ENCODE peak calls at places on chromosomes 13 and 19, in seven cellular contexts. O is lung; N is fibroblast of pulmonary artery; U is BE2C; Z is effector memory CD4-positive, alpha-beta T cell; S is IMR-90; P is Peyer's patch. M is an unnamed sample.

GRCh38 chr19:35545855-35546381 is 492 bp downstream of the TMEM147 start:
- DNase-seq in U (peak; percentile 44), Z (peak; percentile 32), O (peak; percentile 54), P (peak; percentile 55), N (no peak), S (no peak), M (no peak)

GRCh38 chr19:7862413-7862951 is 11.7 kb downstream of the PRR36 start:
- DNase-seq in Z (peak; percentile 67), S (peak; percentile 34), O (peak; percentile 73), P (peak; percentile 84), U (peak; percentile 97), N (peak; percentile 46), M (peak; percentile 29)

GRCh38 chr19:2270157-2270571 is 11.8 kb downstream of the PEAK3 start:
- DNase-seq in O (peak; percentile 69), S (no peak), U (peak; percentile 42), P (peak; percentile 67), Z (peak; percentile 45), N (no peak), M (no peak)

GRCh38 chr19:36115453-36116343 is at the start of gene TBCB:
- DNase-seq in P (peak; percentile 95), O (peak; percentile 91), Z (peak; percentile 87), S (peak; percentile 28), N (peak; percentile 25), U (no peak), M (no peak)

GRCh38 chr13:98648676-98649075 is 71.8 kb upstream of the STK24 start:
- DNase-seq in O (no peak), U (no peak), S (no peak), Z (no peak), P (peak; percentile 55), N (no peak), M (no peak)

GRCh38 chr19:46529622-46530451 is 34.2 kb upstream of the PNMA8B start:
- DNase-seq in S (peak; percentile 54), P (peak; percentile 85), N (peak; percentile 73), O (peak; percentile 67), Z (peak; percentile 68), U (peak; percentile 72), M (peak; percentile 55)

GRCh38 chr13:102310691-102311432 is 91.0 kb downstream of the FGF14 start:
- DNase-seq in N (no peak), Z (no peak), O (no peak), U (no peak), P (peak; percentile 47), S (no peak), M (no peak)

GRCh38 chr19:14686411-14686810 is 3.4 kb upstream of the ZNF333 start:
- DNase-seq in P (no peak), O (no peak), N (peak; percentile 42), S (peak; percentile 9), U (peak; percentile 19), Z (peak; percentile 8), M (peak; percentile 35)

GRCh38 chr19:16467581-16467980 is 4.2 kb downstream of the EPS15L1 start:
- DNase-seq in Z (no peak), P (no peak), U (no peak), N (no peak), O (no peak), S (no peak), M (no peak)

GRCh38 chr19:2235026-2235395 is 1.1 kb downstream of the PLEKHJ1 start:
- DNase-seq in Z (no peak), N (no peak), P (no peak), S (no peak), O (no peak), U (no peak), M (peak; percentile 6)

GRCh38 chr13:113559061-113559460 is 25.5 kb upstream of the TFDP1 start:
- DNase-seq in O (peak; percentile 15), P (no peak), U (no peak), Z (no peak), S (no peak), N (no peak), M (no peak)

GRCh38 chr13:34878354-34878753 is 63.7 kb upstream of the NBEA start:
- DNase-seq in S (no peak), N (no peak), U (no peak), P (no peak), O (no peak), Z (no peak), M (no peak)

GRCh38 chr13:103250071-103250470 is 183.9 kb upstream of the SLC10A2 start:
- DNase-seq in S (no peak), N (no peak), U (no peak), P (no peak), O (no peak), Z (no peak), M (no peak)

GRCh38 chr19:50344661-50345318 is 15.6 kb upstream of the KCNC3 start:
- DNase-seq in Z (no peak), S (no peak), U (no peak), P (peak; percentile 86), O (no peak), N (no peak), M (no peak)

GRCh38 chr13:57925250-57925649 is 293.7 kb downstream of the PCDH17 start:
- DNase-seq in O (no peak), N (peak; percentile 8), U (no peak), Z (no peak), S (no peak), P (no peak), M (peak; percentile 35)

GRCh38 chr13:22126433-22127021 is 455.7 kb downstream of the FGF9 start:
- DNase-seq in Z (no peak), N (no peak), P (no peak), S (no peak), O (no peak), U (no peak), M (no peak)

GRCh38 chr13:52348081-52348480 is 57.9 kb downstream of the THSD1 start:
- DNase-seq in Z (no peak), S (peak; percentile 88), U (no peak), O (no peak), N (peak; percentile 95), P (no peak), M (peak; percentile 21)

GRCh38 chr19:47523473-47523872 is 8.6 kb upstream of the NAPA start:
- DNase-seq in P (no peak), Z (no peak), S (no peak), N (no peak), U (peak; percentile 78), O (no peak), M (no peak)

GRCh38 chr13:47480941-47481340 is 520.1 kb downstream of the SUCLA2 start:
- DNase-seq in S (no peak), P (no peak), U (no peak), O (no peak), N (no peak), Z (no peak), M (no peak)

GRCh38 chr19:2758601-2759313 is 18.9 kb upstream of the SLC39A3 start:
- DNase-seq in Z (no peak), P (no peak), O (no peak), N (no peak), U (no peak), S (no peak), M (no peak)

GRCh38 chr19:11578342-11579142 is 1.1 kb upstream of the ACP5 start:
- DNase-seq in N (no peak), P (peak; percentile 75), S (no peak), Z (peak; percentile 18), O (peak; percentile 72), U (no peak), M (no peak)

GRCh38 chr19:11574689-11575088 is 2.8 kb downstream of the ACP5 start:
- DNase-seq in P (peak; percentile 68), U (no peak), O (no peak), Z (no peak), N (no peak), S (no peak), M (no peak)

GRCh38 chr19:11576186-11576585 is 1.3 kb downstream of the ACP5 start:
- DNase-seq in S (no peak), O (no peak), Z (no peak), N (no peak), U (no peak), P (no peak), M (no peak)

GRCh38 chr19:11580665-11581418 is 3.4 kb upstream of the ACP5 start:
- DNase-seq in S (peak; percentile 8), P (no peak), N (peak; percentile 28), U (no peak), O (no peak), Z (no peak), M (peak; percentile 24)

GRCh38 chr19:11577451-11578341 is at the start of gene ACP5:
- DNase-seq in S (no peak), P (no peak), U (peak; percentile 32), O (no peak), Z (no peak), N (no peak), M (peak; percentile 62)
- H3K4me3 ChIP-seq in S (no peak within 1 kb of the TSS), P (peak within 1 kb of the TSS; percentile 42), U (peak within 1 kb of the TSS; percentile 14), O (peak within 1 kb of the TSS; percentile 30), Z (peak within 1 kb of the TSS; percentile 68), N (no peak within 1 kb of the TSS), M (peak within 1 kb of the TSS; percentile 32)

GRCh38 chr19:33273065-33273736 is 29.1 kb downstream of the CEBPA start:
- DNase-seq in O (no peak), U (no peak), N (peak; percentile 8), P (no peak), Z (no peak), S (no peak), M (peak; percentile 45)

GRCh38 chr19:33273881-33274662 is 28.3 kb downstream of the CEBPA start:
- DNase-seq in P (peak; percentile 66), O (peak; percentile 76), N (peak; percentile 85), Z (no peak), S (peak; percentile 84), U (peak; percentile 63), M (peak; percentile 79)

GRCh38 chr19:33275559-33275932 is 26.8 kb downstream of the CEBPA start:
- DNase-seq in Z (no peak), N (no peak), O (no peak), S (no peak), P (no peak), U (no peak), M (no peak)

GRCh38 chr19:33275933-33276619 is 26.3 kb downstream of the CEBPA start:
- DNase-seq in U (no peak), O (no peak), P (no peak), Z (no peak), S (no peak), N (no peak), M (no peak)

GRCh38 chr19:33274663-33275558 is 27.4 kb downstream of the CEBPA start:
- DNase-seq in Z (no peak), U (no peak), S (no peak), P (no peak), O (no peak), N (no peak), M (no peak)
- H3K4me3 ChIP-seq in Z (no peak overlapping the region), U (no peak overlapping the region), S (no peak overlapping the region), P (no peak overlapping the region), O (no peak overlapping the region), N (no peak overlapping the region), M (no peak overlapping the region)

DNA sequence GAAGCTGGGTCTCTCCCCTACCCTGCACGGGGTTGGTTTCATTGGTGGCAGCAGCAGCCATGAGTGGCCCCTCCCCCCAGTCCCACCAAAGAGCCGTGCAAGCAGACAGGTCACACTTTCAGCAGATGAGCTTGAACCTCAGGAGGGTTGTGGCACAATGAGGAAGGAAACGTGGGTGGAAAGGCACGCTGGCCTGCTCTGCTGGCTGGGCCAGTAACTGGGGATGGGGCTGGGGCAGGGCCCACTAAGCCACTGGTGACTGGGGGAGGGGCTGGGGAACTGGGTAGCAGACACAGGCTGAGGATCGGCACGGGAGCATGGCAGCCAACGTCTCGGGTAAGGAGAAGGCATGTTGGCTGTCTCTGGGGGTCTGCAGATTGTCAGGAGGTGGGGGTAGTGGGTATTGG is at the start of gene P2RY11:
- DNase-seq in P (peak; percentile 87), Z (no peak), U (peak; percentile 44), N (no peak), S (no peak), O (no peak), M (no peak)
- H3K4me3 ChIP-seq in P (no peak within 1 kb of the TSS), Z (no peak within 1 kb of the TSS), U (no peak within 1 kb of the TSS), N (no peak within 1 kb of the TSS), S (no peak within 1 kb of the TSS), O (no peak within 1 kb of the TSS), M (no peak within 1 kb of the TSS)

GRCh38 chr19:45403272-45403671 is 1.6 kb downstream of the PPP1R13L start:
- DNase-seq in P (no peak), O (no peak), N (no peak), U (no peak), S (no peak), Z (no peak), M (no peak)
- H3K4me3 ChIP-seq in P (no peak overlapping the region), O (no peak overlapping the region), N (peak overlapping the region; percentile 76), U (no peak overlapping the region), S (no peak overlapping the region), Z (no peak overlapping the region), M (peak overlapping the region; percentile 81)